ENCODE peak calls at places on chromosomes 16 and 17, in seven cellular contexts. J is activated naive CD4-positive, alpha-beta T cell; B is sciatic nerve; G is NCI-H2081; X is hepatic stellate cell; S is pons; V is skeletal muscle cell. M is an unnamed sample.

GRCh38 chr16:86496262-86496928 is 13.9 kb upstream of the FOXF1 start:
- DNase-seq in J (no peak), X (no peak), S (no peak), B (no peak), V (no peak), G (no peak), M (no peak)

GRCh38 chr17:34637041-34637547 is 57.7 kb downstream of the TMEM132E start:
- DNase-seq in V (no peak), J (no peak), X (no peak), B (no peak), G (no peak), S (no peak), M (no peak)

GRCh38 chr17:46866747-46867146 is 15.4 kb downstream of the WNT9B start:
- DNase-seq in S (no peak), V (no peak), J (no peak), G (no peak), X (no peak), B (no peak), M (no peak)

GRCh38 chr17:65990593-65990992 is 201.3 kb downstream of the CEP112 start:
- DNase-seq in J (no peak), X (no peak), B (no peak), G (no peak), V (no peak), S (peak), M (no peak)

GRCh38 chr17:63173450-63173849 is 207.4 kb downstream of the TANC2 start:
- DNase-seq in X (no peak), B (no peak), G (no peak), J (no peak), S (no peak), V (no peak), M (no peak)

GRCh38 chr16:47492428-47493357 is 31.6 kb downstream of the PHKB start:
- DNase-seq in V (peak), G (no peak), J (no peak), X (peak), S (peak), B (peak), M (no peak)

GRCh38 chr16:68737046-68737729 is at the start of gene CDH1:
- DNase-seq in V (no peak), X (no peak), G (peak), B (peak), S (no peak), J (peak), M (no peak)

GRCh38 chr16:50360033-50360778 is 8.6 kb downstream of the BRD7 start:
- DNase-seq in X (no peak), V (peak), B (no peak), S (no peak), G (no peak), J (no peak), M (no peak)

GRCh38 chr16:705748-706188 is at the start of gene FBXL16:
- DNase-seq in S (no peak), X (no peak), J (no peak), V (no peak), G (peak), B (no peak), M (peak)

GRCh38 chr16:29900102-29900887 is at the start of gene ASPHD1:
- DNase-seq in J (peak), B (peak), V (peak), S (peak), X (peak), G (peak), M (peak)

GRCh38 chr17:64343071-64343774 is 47.4 kb downstream of the PECAM1 start:
- DNase-seq in X (no peak), J (no peak), S (no peak), B (no peak), G (no peak), V (no peak), M (no peak)

GRCh38 chr17:1188812-1189211 is 9.0 kb upstream of the ABR start:
- DNase-seq in S (peak), X (no peak), B (peak), J (no peak), G (no peak), V (no peak), M (no peak)

GRCh38 chr17:15891348-15891747 is 53.6 kb upstream of the ADORA2B start:
- DNase-seq in J (no peak), G (no peak), V (no peak), B (no peak), S (no peak), X (no peak), M (no peak)

GRCh38 chr17:40063034-40063765 is 435 bp downstream of the THRA start:
- DNase-seq in V (no peak), G (no peak), J (no peak), S (peak), B (peak), X (no peak), M (no peak)

GRCh38 chr17:10999484-10999883 is 161.6 kb upstream of the PIRT start:
- DNase-seq in X (no peak), B (no peak), S (no peak), J (no peak), G (no peak), V (no peak), M (no peak)

GRCh38 chr17:65403616-65404015 is 157.8 kb downstream of the AXIN2 start:
- DNase-seq in S (no peak), V (no peak), J (no peak), G (no peak), X (no peak), B (no peak), M (no peak)

GRCh38 chr17:14776791-14777190 is 475.9 kb downstream of the HS3ST3B1 start:
- DNase-seq in G (no peak), B (no peak), V (no peak), S (no peak), J (no peak), X (no peak), M (no peak)

GRCh38 chr16:87133966-87134945 is 182.9 kb downstream of the C16orf95 start:
- DNase-seq in G (no peak), V (no peak), S (no peak), X (no peak), B (no peak), J (no peak), M (no peak)

GRCh38 chr17:66255112-66255511 is 25.9 kb upstream of the APOH start:
- DNase-seq in B (no peak), J (no peak), S (peak), X (peak), V (peak), G (peak), M (no peak)

GRCh38 chr17:79355186-79355585 is 255.7 kb downstream of the RBFOX3 start:
- DNase-seq in G (no peak), V (no peak), S (no peak), J (no peak), X (no peak), B (no peak), M (no peak)

GRCh38 chr17:77049440-77049839 is 91.3 kb upstream of the SEC14L1 start:
- DNase-seq in V (no peak), S (no peak), J (no peak), X (no peak), B (no peak), G (peak), M (no peak)

GRCh38 chr16:8962393-8963009 is 1.2 kb downstream of the USP7 start:
- DNase-seq in G (no peak), V (no peak), S (no peak), J (peak), X (no peak), B (no peak), M (no peak)

GRCh38 chr16:88835818-88836217 is 20.9 kb downstream of the GALNS start:
- DNase-seq in V (no peak), B (no peak), G (no peak), S (no peak), X (no peak), J (no peak), M (no peak)

GRCh38 chr17:45640141-45640850 is 143.8 kb upstream of the CRHR1 start:
- DNase-seq in S (peak), B (peak), V (peak), J (no peak), X (peak), G (no peak), M (peak)

GRCh38 chr17:80892900-80893603 is 98.6 kb upstream of the CHMP6 start:
- DNase-seq in V (no peak), S (no peak), J (no peak), B (no peak), X (no peak), G (no peak), M (no peak)